ENCODE peak calls at places on chromosomes 11 and 22, in seven cellular contexts. Y, P, R, S, Q, J and D are unnamed samples.

GRCh38 chr11:17077240-17077519 is 287 bp downstream of the RPS13 start:
- DNase-seq in Y (no peak), P (peak), R (no peak), S (no peak), Q (no peak), J (no peak), D (no peak)

GRCh38 chr22:29503811-29504372 is 23.9 kb downstream of the NEFH start:
- DNase-seq in Y (no peak), P (no peak), R (peak), S (no peak), Q (no peak), J (no peak), D (no peak)

GRCh38 chr11:38476808-38477565 is 1879.0 kb upstream of the RAG2 start:
- DNase-seq in Y (no peak), P (no peak), R (no peak), S (no peak), Q (no peak), J (no peak), D (no peak)

GRCh38 chr11:12581923-12582322 is 92.3 kb upstream of the TEAD1 start:
- DNase-seq in Y (no peak), P (no peak), R (peak), S (no peak), Q (no peak), J (no peak), D (no peak)

GRCh38 chr11:33724644-33725035 is 11.6 kb downstream of the CD59 start:
- DNase-seq in Y (no peak), P (no peak), R (no peak), S (no peak), Q (no peak), J (no peak), D (no peak)

GRCh38 chr11:35943761-35944502 is at the start of gene LDLRAD3:
- DNase-seq in Y (peak), P (no peak), R (peak), S (peak), Q (peak), J (peak), D (peak)

GRCh38 chr11:128862421-128862820 is 4.7 kb downstream of the KCNJ1 start:
- DNase-seq in Y (no peak), P (no peak), R (no peak), S (no peak), Q (no peak), J (no peak), D (no peak)

GRCh38 chr11:77167111-77167626 is 39.1 kb downstream of the MYO7A start:
- DNase-seq in Y (no peak), P (no peak), R (no peak), S (no peak), Q (no peak), J (no peak), D (no peak)

GRCh38 chr11:82932564-82932963 is 31.0 kb downstream of the DDIAS start:
- DNase-seq in Y (no peak), P (no peak), R (no peak), S (no peak), Q (no peak), J (no peak), D (no peak)

GRCh38 chr11:63855975-63856374 is 17.1 kb downstream of the MARK2 start:
- DNase-seq in Y (peak), P (no peak), R (no peak), S (no peak), Q (no peak), J (no peak), D (no peak)

GRCh38 chr11:105202844-105203548 is 63.4 kb upstream of the CARD18 start:
- DNase-seq in Y (peak), P (no peak), R (no peak), S (no peak), Q (no peak), J (no peak), D (no peak)

GRCh38 chr11:100576044-100577021 is 110.8 kb upstream of the ARHGAP42 start:
- DNase-seq in Y (peak), P (no peak), R (peak), S (no peak), Q (no peak), J (no peak), D (peak)

GRCh38 chr11:103110406-103110805 is 1.2 kb downstream of the DYNC2H1 start:
- DNase-seq in Y (no peak), P (no peak), R (no peak), S (no peak), Q (no peak), J (no peak), D (no peak)
- TF ChIP-seq CTCF in Y (no peak), P (no peak), R (peak), S (peak), Q (no peak), J (peak), D (no peak)

DNA sequence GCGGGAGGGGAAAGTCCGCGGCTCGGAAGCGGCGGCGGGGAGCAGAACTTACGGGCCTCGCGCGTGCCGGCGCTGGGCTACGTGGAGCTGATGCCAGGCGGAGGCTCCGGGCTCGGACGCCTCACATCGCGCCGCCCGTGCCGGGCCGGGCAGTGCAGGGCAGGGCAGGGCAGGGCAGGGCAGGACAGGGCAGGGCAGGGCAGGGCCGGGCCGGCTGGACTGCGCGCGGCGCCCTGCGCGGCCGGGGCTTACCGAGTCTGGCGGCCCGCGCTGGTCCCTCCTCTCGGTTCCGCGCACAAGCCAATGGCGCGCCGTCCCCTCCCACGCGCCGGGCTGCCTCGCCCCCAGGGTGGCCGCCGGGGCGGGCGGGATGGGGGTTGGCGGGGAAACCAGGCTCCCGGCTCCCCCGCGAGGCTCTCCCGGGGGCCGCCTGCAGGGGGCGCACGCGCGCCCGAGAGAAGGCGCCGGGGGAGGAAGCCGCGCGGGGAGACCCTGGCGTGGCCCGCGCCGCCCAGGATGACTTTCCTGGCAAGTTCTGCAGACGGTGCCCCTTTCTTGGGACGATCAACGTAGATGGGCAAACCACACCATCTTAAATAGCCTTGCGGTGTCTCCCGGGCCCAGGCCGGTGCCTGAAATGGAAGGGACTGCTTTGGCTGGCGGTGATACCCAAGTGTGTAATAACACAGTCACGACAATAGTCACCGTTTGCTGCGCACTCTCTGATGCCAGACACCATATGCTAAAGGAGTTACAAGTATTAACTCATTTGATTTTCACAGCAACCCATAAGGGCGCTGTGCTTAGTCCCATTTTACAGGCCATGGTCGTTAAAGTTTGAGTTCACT is at the start of gene TP53I11:
- DNase-seq in Y (peak), P (no peak), R (no peak), S (peak), Q (peak), J (peak), D (peak)
- TF ChIP-seq CTCF in Y (peak), P (peak), R (peak), S (peak), Q (peak), J (peak), D (peak)

DNA sequence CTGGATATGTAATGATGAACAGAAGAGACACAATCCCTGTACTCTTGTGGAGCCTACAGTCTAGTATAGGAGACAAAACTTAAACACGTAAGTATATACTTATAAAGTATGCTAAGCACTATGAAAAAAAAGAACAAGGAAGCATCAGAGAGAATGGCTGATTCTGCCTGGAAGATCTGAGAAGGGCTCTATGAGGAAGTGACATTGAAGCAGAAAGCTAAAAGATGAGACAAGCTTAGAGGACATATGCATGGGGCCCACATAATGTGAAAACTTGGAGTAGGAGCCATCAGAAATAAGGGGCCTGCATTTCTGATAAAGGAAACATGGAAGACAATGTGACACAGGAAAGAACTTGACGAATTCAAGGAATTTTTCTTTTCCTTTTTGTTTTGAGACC is 16.6 kb downstream of the SAA1 start:
- DNase-seq in Y (no peak), P (no peak), R (no peak), S (no peak), Q (no peak), J (no peak), D (no peak)
- TF ChIP-seq CTCF in Y (no peak), P (no peak), R (no peak), S (no peak), Q (no peak), J (no peak), D (no peak)

GRCh38 chr11:111461460-111462240 is 50.5 kb downstream of the BTG4 start:
- DNase-seq in Y (no peak), P (peak), R (no peak), S (no peak), Q (no peak), J (no peak), D (no peak)
- TF ChIP-seq CTCF in Y (no peak), P (no peak), R (no peak), S (no peak), Q (no peak), J (no peak), D (no peak)

GRCh38 chr11:95522871-95523270 is 266.7 kb downstream of the FAM76B start:
- DNase-seq in Y (no peak), P (peak), R (no peak), S (no peak), Q (no peak), J (no peak), D (no peak)

GRCh38 chr11:95520361-95520760 is 269.2 kb downstream of the FAM76B start:
- DNase-seq in Y (no peak), P (peak), R (no peak), S (no peak), Q (no peak), J (no peak), D (no peak)

GRCh38 chr11:95519912-95520311 is 269.7 kb downstream of the FAM76B start:
- DNase-seq in Y (no peak), P (peak), R (no peak), S (no peak), Q (no peak), J (no peak), D (no peak)

GRCh38 chr11:95521862-95522261 is 267.7 kb downstream of the FAM76B start:
- DNase-seq in Y (no peak), P (peak), R (no peak), S (no peak), Q (no peak), J (no peak), D (no peak)

DNA sequence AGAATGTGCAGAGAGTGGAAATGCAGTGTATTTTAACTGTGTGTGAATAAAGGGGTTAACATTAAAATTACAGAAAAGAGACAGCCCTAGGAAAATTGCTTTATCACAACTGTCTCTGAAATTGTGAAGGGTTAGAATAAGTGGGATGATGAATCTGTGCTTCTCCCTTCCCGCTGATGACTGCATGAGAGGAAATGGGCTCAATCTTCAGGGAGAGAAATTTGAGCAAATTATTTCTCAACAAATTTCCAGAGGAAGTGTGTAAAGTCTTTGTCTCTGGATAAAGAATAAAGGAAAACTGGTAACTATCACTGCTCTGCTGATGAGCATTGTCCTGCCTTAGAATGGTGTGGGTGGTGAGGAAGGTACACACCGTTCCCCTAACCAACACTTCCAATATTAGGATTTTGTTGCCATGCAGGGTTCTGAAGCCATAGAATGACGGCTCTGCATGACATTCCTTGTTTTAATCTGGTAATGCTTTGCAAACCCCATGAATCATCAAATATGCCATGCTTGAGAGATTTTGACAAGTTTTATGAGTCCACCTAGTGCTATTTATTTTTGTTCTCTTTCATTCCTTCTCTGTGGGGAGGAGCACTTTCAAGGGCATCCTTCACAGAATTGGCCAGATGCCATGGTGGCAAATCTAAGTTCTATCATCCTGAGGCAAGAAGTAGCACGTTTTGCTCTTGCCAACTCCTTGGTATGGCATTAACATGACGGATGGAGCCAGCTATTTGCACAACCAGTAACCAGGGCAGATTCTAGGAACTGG is 268.6 kb downstream of the FAM76B start:
- DNase-seq in Y (no peak), P (no peak), R (no peak), S (no peak), Q (no peak), J (no peak), D (no peak)
- TF ChIP-seq CTCF in Y (no peak), P (no peak), R (no peak), S (no peak), Q (no peak), J (no peak), D (no peak)

GRCh38 chr22:35842954-35843353 is 125.3 kb downstream of the APOL5 start:
- DNase-seq in Y (peak), P (no peak), R (no peak), S (no peak), Q (no peak), J (no peak), D (peak)
- TF ChIP-seq CTCF in Y (no peak), P (peak), R (peak), S (peak), Q (no peak), J (peak), D (peak)

GRCh38 chr22:35154937-35155387 is 89.0 kb downstream of the ISX start:
- DNase-seq in Y (peak), P (no peak), R (peak), S (peak), Q (peak), J (peak), D (peak)

GRCh38 chr22:35156945-35157344 is 91.0 kb downstream of the ISX start:
- DNase-seq in Y (no peak), P (no peak), R (no peak), S (no peak), Q (no peak), J (no peak), D (no peak)

GRCh38 chr22:35152316-35152715 is 86.4 kb downstream of the ISX start:
- DNase-seq in Y (no peak), P (no peak), R (no peak), S (no peak), Q (no peak), J (no peak), D (no peak)

GRCh38 chr22:35160268-35160667 is 94.3 kb downstream of the ISX start:
- DNase-seq in Y (no peak), P (no peak), R (no peak), S (no peak), Q (no peak), J (no peak), D (no peak)

GRCh38 chr22:35155403-35156025 is 89.6 kb downstream of the ISX start:
- DNase-seq in Y (no peak), P (no peak), R (no peak), S (no peak), Q (no peak), J (no peak), D (no peak)
- TF ChIP-seq CTCF in Y (peak), P (no peak), R (peak), S (no peak), Q (no peak), J (no peak), D (peak)